ENCODE peak calls at places on chromosomes 6 and 20, in five cellular contexts. I is tibial artery; M is body of pancreas; X is kidney epithelial cell; N is stimulated activated CD4-positive, alpha-beta T cell treated with anti-CD3 and anti-CD28 coated beads, Interleukin-4, amount 100 ng/mL, for 4 hours. U is an unnamed sample.

GRCh38 chr6:29737707-29738630 is 14.7 kb downstream of the HLA-F start:
- DNase-seq in I (no peak), N (peak), M (peak), X (no peak), U (peak)

GRCh38 chr6:166281104-166281503 is 27.1 kb downstream of the PRR18 start:
- DNase-seq in X (no peak), M (no peak), N (no peak), I (no peak), U (no peak)

GRCh38 chr6:11367638-11368199 is 135.3 kb upstream of the NEDD9 start:
- DNase-seq in M (no peak), N (no peak), X (peak), I (no peak), U (peak)

GRCh38 chr6:35363293-35363750 is 21.0 kb downstream of the PPARD start:
- DNase-seq in X (peak), N (no peak), M (no peak), I (no peak), U (no peak)

GRCh38 chr6:119612871-119613515 is 263.4 kb upstream of the MAN1A1 start:
- DNase-seq in N (no peak), X (no peak), M (no peak), I (no peak), U (no peak)

GRCh38 chr6:45084257-45084656 is 243.9 kb upstream of the RUNX2 start:
- DNase-seq in I (no peak), M (no peak), X (no peak), N (no peak), U (no peak)

GRCh38 chr6:142328070-142328469 is 26.3 kb downstream of the ADGRG6 start:
- DNase-seq in X (no peak), I (no peak), M (no peak), N (no peak), U (no peak)

GRCh38 chr6:32969685-32970412 is 1.5 kb downstream of the BRD2 start:
- DNase-seq in M (peak), N (peak), I (peak), X (peak), U (peak)

GRCh38 chr6:2021713-2022125 is 223.7 kb downstream of the GMDS start:
- DNase-seq in N (no peak), X (no peak), M (peak), I (peak), U (peak)

GRCh38 chr6:92428443-92428842 is 990.9 kb downstream of the EPHA7 start:
- DNase-seq in I (no peak), X (peak), N (no peak), M (no peak), U (no peak)

GRCh38 chr6:158619922-158620801 is 24.4 kb downstream of the DYNLT1 start:
- DNase-seq in N (no peak), M (peak), X (no peak), I (peak), U (no peak)

GRCh38 chr6:56902551-56903464 is 52.1 kb upstream of the BEND6 start:
- DNase-seq in M (no peak), I (no peak), N (no peak), X (no peak), U (no peak)

GRCh38 chr6:46421939-46422338 is 69.3 kb downstream of the RCAN2 start:
- DNase-seq in M (no peak), N (no peak), X (no peak), I (no peak), U (no peak)

GRCh38 chr20:47751449-47751848 is 33.8 kb downstream of the SULF2 start:
- DNase-seq in M (no peak), I (no peak), X (no peak), N (no peak), U (no peak)

GRCh38 chr20:14342910-14343309 is 5.5 kb upstream of the FLRT3 start:
- DNase-seq in M (no peak), N (no peak), X (no peak), I (no peak), U (no peak)

GRCh38 chr20:61558726-61559125 is 306.7 kb downstream of the CDH4 start:
- DNase-seq in M (no peak), N (no peak), X (peak), I (no peak), U (no peak)

GRCh38 chr6:152669894-152670293 is 27.8 kb upstream of the MYCT1 start:
- DNase-seq in N (no peak), M (no peak), X (no peak), I (no peak), U (no peak)

GRCh38 chr6:104682722-104683643 is 176.7 kb downstream of the HACE1 start:
- DNase-seq in X (no peak), N (peak), I (no peak), M (peak), U (peak)

GRCh38 chr6:28863607-28864320 is 60.0 kb downstream of the TRIM27 start:
- DNase-seq in X (no peak), I (peak), M (peak), N (peak), U (peak)

GRCh38 chr20:37968726-37969401 is 64.4 kb downstream of the TTI1 start:
- DNase-seq in X (no peak), I (peak), N (no peak), M (no peak), U (no peak)

GRCh38 chr6:14717307-14717706 is 528.6 kb upstream of the JARID2 start:
- DNase-seq in M (no peak), I (no peak), X (no peak), N (no peak), U (no peak)

GRCh38 chr20:57838670-57839142 is 128.9 kb upstream of the PMEPA1 start:
- DNase-seq in M (no peak), I (no peak), X (no peak), N (no peak), U (no peak)

GRCh38 chr6:33983109-33983475 is 162.8 kb downstream of the GRM4 start:
- DNase-seq in I (peak), M (peak), X (no peak), N (no peak), U (peak)

GRCh38 chr6:29524982-29525639 is 34.4 kb downstream of the UBD start:
- DNase-seq in M (no peak), X (no peak), I (no peak), N (no peak), U (no peak)

GRCh38 chr6:16670617-16671051 is 90.6 kb downstream of the ATXN1 start:
- DNase-seq in X (no peak), N (no peak), M (no peak), I (no peak), U (no peak)

GRCh38 chr6:48641544-48641943 is 530.5 kb upstream of the PTCHD4 start:
- DNase-seq in M (no peak), N (no peak), I (no peak), X (no peak), U (no peak)

GRCh38 chr6:14177413-14178082 is 60.0 kb downstream of the CD83 start:
- DNase-seq in I (no peak), X (no peak), M (no peak), N (no peak), U (no peak)